ENCODE peak calls at places on chromosomes 1 and 21, in ten cellular contexts. H, O, C, D, B, I, G, X, S and K are unnamed samples.

GRCh38 chr1:199404976-199405375 is 622.5 kb upstream of the NR5A2 start:
- DNase-seq in B (no peak), X (no peak), D (no peak), G (no peak), S (no peak), O (no peak), C (no peak), I (no peak), H (no peak), K (no peak)

GRCh38 chr1:71086331-71086730 is 5.5 kb upstream of the ZRANB2 start:
- DNase-seq in H (no peak), S (no peak), I (no peak), D (no peak), O (no peak), B (no peak), G (no peak), C (no peak), X (no peak), K (no peak)

GRCh38 chr1:7527733-7528045 is 243.4 kb upstream of the VAMP3 start:
- DNase-seq in X (no peak), D (no peak), O (no peak), C (no peak), I (no peak), H (no peak), S (no peak), G (no peak), B (no peak), K (no peak)

GRCh38 chr1:168918860-168919741 is 187.4 kb upstream of the ATP1B1 start:
- DNase-seq in D (peak; percentile 13), H (no peak), G (peak; percentile 44), I (no peak), S (no peak), O (no peak), X (no peak), C (no peak), B (no peak), K (no peak)

GRCh38 chr1:168845083-168845650 is 116.2 kb upstream of the DPT start:
- DNase-seq in G (no peak), I (no peak), D (no peak), O (peak; percentile 41), B (peak; percentile 28), C (peak; percentile 51), H (no peak), S (no peak), X (no peak), K (no peak)

GRCh38 chr21:18608226-18608625 is 204.6 kb upstream of the TMPRSS15 start:
- DNase-seq in G (no peak), D (no peak), I (no peak), B (no peak), H (no peak), X (no peak), O (no peak), C (no peak), S (no peak), K (no peak)

GRCh38 chr1:942864-943533 is 16.1 kb downstream of the NOC2L start:
- DNase-seq in S (peak; percentile 72), G (no peak), H (no peak), X (no peak), B (peak; percentile 46), C (no peak), O (peak; percentile 50), I (no peak), D (no peak), K (peak; percentile 86)

GRCh38 chr1:2396476-2396875 is 4.8 kb downstream of the RER1 start:
- DNase-seq in X (no peak), H (no peak), G (no peak), O (no peak), I (no peak), B (no peak), D (no peak), S (no peak), C (no peak), K (no peak)

GRCh38 chr1:55049914-55050278 is 10.5 kb downstream of the PCSK9 start:
- DNase-seq in D (no peak), O (no peak), X (no peak), S (no peak), G (no peak), H (no peak), C (no peak), I (peak; percentile 67), B (no peak), K (no peak)

GRCh38 chr1:15911927-15912326 is 64.0 kb downstream of the ZBTB17 start:
- DNase-seq in G (no peak), S (no peak), D (no peak), O (no peak), C (peak; percentile 39), X (no peak), B (no peak), I (no peak), H (no peak), K (no peak)

GRCh38 chr1:41666991-41667631 is 182.6 kb upstream of the EDN2 start:
- DNase-seq in O (no peak), B (peak; percentile 43), X (no peak), H (no peak), C (peak; percentile 57), D (no peak), S (no peak), G (no peak), I (no peak), K (no peak)

DNA sequence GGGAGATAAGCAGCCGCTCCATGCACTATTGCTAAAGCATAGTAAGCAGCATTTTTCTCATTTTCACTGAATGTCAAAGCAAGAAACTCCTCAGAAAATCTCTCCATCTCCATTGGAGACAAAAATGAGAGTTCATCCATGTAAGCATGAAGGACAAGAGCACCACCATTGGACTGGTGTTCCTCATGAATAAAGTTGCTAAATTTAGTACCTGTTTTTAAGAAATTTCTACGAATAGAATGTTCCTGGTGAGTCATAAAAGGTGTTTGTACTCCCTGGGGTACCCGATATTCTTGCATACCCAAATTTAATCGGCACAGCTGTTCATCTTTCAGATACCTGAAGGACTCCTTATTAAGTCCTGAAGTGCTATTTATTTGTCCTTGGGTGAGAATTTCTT is 14.8 kb downstream of the RSBN1 start:
- DNase-seq in X (no peak), S (no peak), H (no peak), G (no peak), C (no peak), B (no peak), I (no peak), O (no peak), D (no peak), K (no peak)
- TF ChIP-seq POLR2AphosphoS5 in X (no peak), S (no peak), H (no peak), G (no peak), C (no peak), B (no peak), I (no peak), O (no peak), D (no peak), K (no peak)

GRCh38 chr1:226725870-226726212 is 13.2 kb downstream of the ITPKB start:
- DNase-seq in G (no peak), B (no peak), I (no peak), H (no peak), X (no peak), O (no peak), D (no peak), C (no peak), S (no peak), K (no peak)
- H3K4me1 ChIP-seq in G (no peaks in the 10 kb centered on the region), B (peaks cover 22% of the 10 kb centered on the region), I (peaks cover 9% of the 10 kb centered on the region), H (peaks cover 39% of the 10 kb centered on the region), X (peaks cover 99% of the 10 kb centered on the region), O (no peaks in the 10 kb centered on the region), D (peaks cover 16% of the 10 kb centered on the region), C (peaks cover 86% of the 10 kb centered on the region), S (peaks cover 47% of the 10 kb centered on the region), K (no peaks in the 10 kb centered on the region)

GRCh38 chr1:173507847-173508209 is 30.7 kb downstream of the PRDX6 start:
- DNase-seq in C (no peak), S (no peak), D (no peak), I (no peak), X (no peak), H (no peak), O (no peak), B (no peak), G (no peak), K (no peak)

GRCh38 chr1:173508541-173508940 is 31.4 kb downstream of the PRDX6 start:
- DNase-seq in C (no peak), O (no peak), I (no peak), H (no peak), S (no peak), D (no peak), X (no peak), B (no peak), G (no peak), K (no peak)

GRCh38 chr1:173505401-173505800 is 28.3 kb downstream of the PRDX6 start:
- DNase-seq in G (no peak), D (no peak), C (no peak), I (no peak), X (no peak), S (no peak), H (no peak), O (no peak), B (no peak), K (no peak)

GRCh38 chr1:173506437-173506836 is 29.3 kb downstream of the PRDX6 start:
- DNase-seq in X (no peak), D (no peak), O (no peak), C (peak; percentile 56), H (no peak), S (no peak), B (peak; percentile 82), I (no peak), G (peak; percentile 40), K (no peak)

DNA sequence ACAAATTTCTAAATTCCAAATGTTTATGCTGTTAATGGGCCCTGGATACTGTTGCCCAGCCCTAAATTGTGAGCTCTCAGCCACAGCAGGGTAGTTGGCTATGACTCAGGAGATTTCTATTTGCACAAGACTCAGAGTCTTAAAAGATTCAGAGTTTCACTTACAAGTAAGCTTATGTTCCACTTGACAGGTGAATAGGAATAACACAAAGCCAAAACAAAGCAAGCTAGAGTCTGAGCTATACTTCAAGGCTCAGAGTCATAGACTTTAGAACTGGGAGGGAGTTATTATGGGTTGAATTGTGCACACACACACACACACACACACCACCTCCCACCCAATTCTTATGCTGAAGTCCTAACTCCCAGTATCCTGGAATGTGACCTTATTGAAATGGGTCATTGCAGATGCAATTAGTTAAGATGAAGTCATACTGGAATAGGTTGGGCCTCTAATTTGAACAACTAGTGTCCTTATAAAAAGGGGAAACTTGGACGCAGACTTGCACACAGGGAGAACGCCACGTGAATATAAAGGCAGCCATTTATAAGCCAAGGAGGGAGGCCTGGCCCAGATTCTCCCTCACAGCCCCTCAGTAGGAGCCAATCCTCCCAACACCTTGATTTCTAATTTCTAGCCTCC is 30.2 kb downstream of the PRDX6 start:
- DNase-seq in D (no peak), S (no peak), C (no peak), G (no peak), O (no peak), H (no peak), X (no peak), B (no peak), I (no peak), K (no peak)
- TF ChIP-seq EP300 in D (no peak), S (no peak), C (no peak), G (no peak), O (no peak), H (no peak), X (no peak), B (no peak), I (no peak), K (no peak)

DNA sequence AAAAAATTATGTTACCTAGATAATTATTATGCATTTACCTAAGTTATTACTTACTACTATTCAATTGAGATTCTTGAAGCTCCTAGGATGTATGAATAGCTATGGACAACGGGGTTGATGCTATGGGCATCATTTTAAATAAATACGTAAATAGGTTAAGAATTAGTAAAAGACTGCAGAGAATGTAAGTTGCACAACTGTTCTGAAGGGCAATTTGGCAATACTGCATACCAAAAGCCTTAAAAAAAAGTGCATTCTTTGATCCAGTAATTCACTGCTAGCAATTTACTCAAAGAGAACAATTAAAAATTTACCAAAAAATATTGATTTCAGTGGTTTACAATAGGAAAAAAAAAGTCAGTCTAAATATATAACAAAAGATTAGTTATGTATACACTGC is 3.5 kb downstream of the ARPC5 start:
- DNase-seq in H (no peak), G (peak; percentile 44), D (no peak), O (no peak), B (no peak), S (no peak), X (no peak), C (no peak), I (no peak), K (no peak)
- TF ChIP-seq POLR2AphosphoS5 in H (no peak), G (no peak), D (no peak), O (no peak), B (no peak), S (no peak), X (no peak), C (no peak), I (no peak), K (no peak)